ENCODE peak calls at places on chromosomes 13 and 19, in four cellular contexts. K, Q, J and S are unnamed samples.

GRCh38 chr13:113584870-113585671 is 518 bp downstream of the TFDP1 start:
- DNase-seq in K (peak), Q (no peak), J (no peak), S (peak)

GRCh38 chr13:71759506-71760225 is 107.3 kb downstream of the DACH1 start:
- DNase-seq in K (no peak), Q (no peak), J (no peak), S (no peak)

GRCh38 chr19:30516586-30516985 is 144.4 kb downstream of the ZNF536 start:
- DNase-seq in K (no peak), Q (no peak), J (no peak), S (no peak)

GRCh38 chr19:11018743-11019142 is 57.9 kb downstream of the SMARCA4 start:
- DNase-seq in K (no peak), Q (no peak), J (no peak), S (no peak)

GRCh38 chr19:42420055-42420544 is 7.1 kb downstream of the LIPE start:
- DNase-seq in K (peak), Q (peak), J (peak), S (peak)

GRCh38 chr19:33868821-33869412 is 72.2 kb downstream of the KCTD15 start:
- DNase-seq in K (no peak), Q (peak), J (peak), S (no peak)

GRCh38 chr13:102724923-102725322 is 30.1 kb upstream of the METTL21C start:
- DNase-seq in K (no peak), Q (peak), J (no peak), S (no peak)

GRCh38 chr19:35294328-35294727 is 2.4 kb downstream of the MAG start:
- DNase-seq in K (no peak), Q (peak), J (no peak), S (no peak)

GRCh38 chr13:39538826-39539555 is 64.0 kb downstream of the LHFPL6 start:
- DNase-seq in K (no peak), Q (peak), J (no peak), S (no peak)

GRCh38 chr13:95754069-95754468 is 77.1 kb downstream of the DNAJC3 start:
- DNase-seq in K (no peak), Q (no peak), J (no peak), S (no peak)

GRCh38 chr13:25215253-25215575 is 43.1 kb upstream of the AMER2 start:
- DNase-seq in K (no peak), Q (no peak), J (no peak), S (no peak)

GRCh38 chr19:35908010-35908441 is at the start of gene TYROBP:
- DNase-seq in K (no peak), Q (no peak), J (peak), S (no peak)

GRCh38 chr19:19642506-19643157 is 825 bp downstream of the GMIP start:
- DNase-seq in K (no peak), Q (no peak), J (no peak), S (peak)

GRCh38 chr13:112112534-112113276 is 45.8 kb downstream of the SOX1 start:
- DNase-seq in K (no peak), Q (no peak), J (no peak), S (no peak)

GRCh38 chr13:75135325-75135825 is 346.6 kb downstream of the TBC1D4 start:
- DNase-seq in K (no peak), Q (peak), J (no peak), S (no peak)

GRCh38 chr13:45332831-45333219 is 8.2 kb downstream of the TPT1 start:
- DNase-seq in K (no peak), Q (no peak), J (no peak), S (no peak)

GRCh38 chr19:29845576-29846176 is 33.9 kb downstream of the CCNE1 start:
- DNase-seq in K (no peak), Q (peak), J (peak), S (no peak)

GRCh38 chr19:41223431-41224234 is 4.6 kb downstream of the AXL start:
- DNase-seq in K (no peak), Q (peak), J (no peak), S (no peak)

DNA sequence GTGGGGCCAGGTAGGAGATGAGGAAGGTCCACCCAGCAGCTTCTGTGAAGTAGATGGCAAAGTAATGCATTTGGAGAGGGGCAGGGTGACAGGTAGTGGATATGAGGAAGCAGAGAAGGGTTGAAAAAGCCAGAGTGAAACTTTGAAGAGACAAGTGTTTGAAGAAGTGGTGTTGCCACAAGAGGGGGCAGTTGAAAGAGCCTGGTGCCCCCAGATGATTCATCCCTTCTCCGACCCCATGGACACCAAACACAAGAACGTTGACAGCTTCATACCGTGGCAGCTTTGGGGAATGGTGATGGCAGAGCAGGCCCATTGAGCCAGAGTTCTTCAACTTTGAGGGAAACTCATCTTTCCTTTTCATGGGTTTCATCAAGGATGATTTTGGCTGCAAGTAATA is 19.9 kb downstream of the IFNL3 start:
- DNase-seq in K (no peak), Q (no peak), J (no peak), S (no peak)
- TF ChIP-seq CTCF in K (peak), Q (no peak), J (no peak), S (no peak)

DNA sequence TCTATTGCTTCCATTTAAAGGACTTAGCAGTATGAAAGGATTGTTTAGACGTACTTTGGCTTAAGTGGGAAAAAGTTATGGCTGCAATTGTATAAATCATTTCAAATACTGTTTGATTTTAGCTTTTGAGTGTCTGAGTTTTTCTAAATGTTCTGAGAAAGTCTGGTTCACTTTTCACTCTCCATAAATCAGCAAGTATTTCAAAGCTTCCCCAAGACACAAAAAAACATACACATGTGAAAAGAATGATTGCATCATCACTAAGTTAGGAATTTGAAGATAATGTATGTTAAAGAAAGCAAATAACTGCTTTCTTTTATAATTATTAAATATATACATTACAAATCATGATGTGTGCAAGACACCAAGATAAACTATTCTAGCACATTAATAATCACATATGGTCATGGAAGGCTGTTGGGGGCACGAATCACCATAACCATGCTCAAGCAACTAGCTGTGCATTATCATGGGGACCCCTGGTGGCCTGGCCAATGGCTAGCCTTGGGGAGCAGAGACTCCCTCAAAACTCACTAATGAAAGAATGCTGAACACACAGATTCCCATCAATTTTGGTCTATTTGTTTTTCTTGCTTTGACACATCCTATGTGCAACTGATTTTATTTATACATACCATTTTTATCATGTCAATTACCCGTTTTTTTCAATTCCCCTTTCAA is 111.1 kb downstream of the MIPEP start:
- DNase-seq in K (no peak), Q (peak), J (no peak), S (no peak)
- TF ChIP-seq CTCF in K (peak), Q (peak), J (peak), S (no peak)

GRCh38 chr13:85819513-85819912 is 20.3 kb upstream of the SLITRK6 start:
- DNase-seq in K (no peak), Q (no peak), J (no peak), S (no peak)

GRCh38 chr13:85812282-85812681 is 13.1 kb upstream of the SLITRK6 start:
- DNase-seq in K (no peak), Q (no peak), J (no peak), S (no peak)

GRCh38 chr13:85816413-85816812 is 17.2 kb upstream of the SLITRK6 start:
- DNase-seq in K (no peak), Q (peak), J (no peak), S (no peak)
- TF ChIP-seq CTCF in K (no peak), Q (peak), J (no peak), S (no peak)

DNA sequence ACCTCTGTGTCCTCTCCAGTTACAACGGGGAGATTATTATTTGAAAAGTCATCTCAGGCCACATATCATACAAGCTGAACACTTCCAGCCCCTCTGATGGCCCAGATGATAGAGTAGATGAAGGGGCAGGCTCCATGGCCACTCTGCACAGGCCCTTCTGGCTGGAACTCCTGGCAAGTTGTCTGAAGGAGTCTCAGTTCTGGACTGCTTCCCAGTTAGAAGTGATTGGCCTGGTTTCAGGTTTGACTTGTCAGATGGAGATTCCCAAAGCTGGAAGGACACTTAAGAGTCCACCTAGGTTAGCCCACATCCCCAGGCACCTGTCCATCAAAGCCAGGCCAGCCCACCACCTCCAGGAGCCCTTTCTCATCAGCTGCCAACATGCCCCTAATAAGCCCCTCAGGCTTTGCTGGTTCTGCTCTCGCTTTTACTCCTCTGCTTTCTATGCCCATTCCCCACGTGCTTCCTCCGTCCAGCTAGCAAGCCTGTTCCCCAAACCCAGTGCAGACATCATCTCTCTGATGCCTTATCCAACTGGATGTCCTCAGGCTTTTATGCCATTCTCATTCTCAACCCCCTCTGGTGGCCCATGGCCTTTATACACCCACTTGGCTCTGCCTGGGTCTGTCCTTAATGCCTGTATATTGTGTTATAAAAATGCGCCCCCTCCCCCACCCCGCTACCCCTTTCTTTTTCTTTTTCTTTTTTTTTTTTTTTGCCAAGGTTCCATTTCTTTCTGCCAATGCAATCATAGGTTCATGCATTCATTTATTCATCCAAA is 56.5 kb downstream of the HSPH1 start:
- DNase-seq in K (no peak), Q (peak), J (no peak), S (no peak)
- TF ChIP-seq CTCF in K (no peak), Q (peak), J (no peak), S (no peak)

GRCh38 chr13:98350746-98351330 is 173.8 kb upstream of the RNF113B start:
- DNase-seq in K (no peak), Q (no peak), J (no peak), S (no peak)

GRCh38 chr13:98348476-98348875 is 171.4 kb upstream of the RNF113B start:
- DNase-seq in K (no peak), Q (no peak), J (no peak), S (no peak)

GRCh38 chr13:98351636-98352035 is 174.6 kb upstream of the RNF113B start:
- DNase-seq in K (no peak), Q (no peak), J (no peak), S (no peak)

GRCh38 chr13:98352226-98352625 is 175.2 kb upstream of the RNF113B start:
- DNase-seq in K (no peak), Q (no peak), J (no peak), S (peak)

GRCh38 chr13:98349731-98350305 is 172.7 kb upstream of the RNF113B start:
- DNase-seq in K (no peak), Q (peak), J (peak), S (peak)
- TF ChIP-seq CTCF in K (peak), Q (peak), J (peak), S (no peak)

GRCh38 chr19:14494910-14495677 is 833 bp downstream of the GIPC1 start:
- DNase-seq in K (no peak), Q (no peak), J (no peak), S (no peak)

GRCh38 chr19:14495678-14496028 is 274 bp downstream of the GIPC1 start:
- DNase-seq in K (no peak), Q (no peak), J (no peak), S (no peak)

GRCh38 chr19:14497347-14497921 is 1.5 kb upstream of the GIPC1 start:
- DNase-seq in K (no peak), Q (no peak), J (no peak), S (no peak)

GRCh38 chr19:14496029-14496848 is at the start of gene GIPC1:
- DNase-seq in K (peak), Q (peak), J (peak), S (peak)

DNA sequence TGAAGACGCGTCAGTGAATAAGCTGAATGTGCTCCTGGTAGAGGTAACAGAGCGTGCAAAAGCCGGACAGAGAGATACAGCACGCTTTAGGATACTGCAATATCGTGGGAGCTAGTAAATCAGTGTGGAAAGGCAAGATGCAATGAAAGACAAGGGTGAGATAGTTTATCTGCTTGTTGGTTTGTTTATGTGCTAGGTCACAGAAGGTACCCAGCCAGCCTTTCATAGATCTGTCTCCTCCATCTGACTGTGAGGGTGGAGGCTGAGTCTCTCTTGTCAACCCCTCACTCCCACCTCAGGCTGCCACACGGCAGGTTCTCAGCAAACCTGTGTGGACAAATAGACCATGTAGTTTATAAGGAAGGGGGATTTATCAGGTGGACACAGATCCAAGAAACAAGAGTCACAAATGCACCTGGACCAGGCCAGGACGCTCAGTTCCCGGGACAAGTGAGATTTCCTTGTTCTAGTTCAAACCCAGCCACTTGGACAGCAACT is 971 bp upstream of the GIPC1 start:
- DNase-seq in K (no peak), Q (no peak), J (no peak), S (no peak)
- TF ChIP-seq CTCF in K (no peak), Q (no peak), J (no peak), S (no peak)

GRCh38 chr19:1811472-1811894 is 593 bp downstream of the ATP8B3 start:
- DNase-seq in K (no peak), Q (peak), J (peak), S (peak)

GRCh38 chr19:1810439-1811160 is 1.5 kb downstream of the ATP8B3 start:
- DNase-seq in K (no peak), Q (no peak), J (no peak), S (peak)

GRCh38 chr19:1813197-1813836 is 1.2 kb upstream of the ATP8B3 start:
- DNase-seq in K (no peak), Q (no peak), J (no peak), S (no peak)

GRCh38 chr19:1812426-1813196 is 535 bp upstream of the ATP8B3 start:
- DNase-seq in K (peak), Q (peak), J (peak), S (peak)

GRCh38 chr19:1811942-1812425 is at the start of gene ATP8B3:
- DNase-seq in K (no peak), Q (no peak), J (no peak), S (no peak)
- TF ChIP-seq CTCF in K (peak), Q (no peak), J (no peak), S (no peak)

DNA sequence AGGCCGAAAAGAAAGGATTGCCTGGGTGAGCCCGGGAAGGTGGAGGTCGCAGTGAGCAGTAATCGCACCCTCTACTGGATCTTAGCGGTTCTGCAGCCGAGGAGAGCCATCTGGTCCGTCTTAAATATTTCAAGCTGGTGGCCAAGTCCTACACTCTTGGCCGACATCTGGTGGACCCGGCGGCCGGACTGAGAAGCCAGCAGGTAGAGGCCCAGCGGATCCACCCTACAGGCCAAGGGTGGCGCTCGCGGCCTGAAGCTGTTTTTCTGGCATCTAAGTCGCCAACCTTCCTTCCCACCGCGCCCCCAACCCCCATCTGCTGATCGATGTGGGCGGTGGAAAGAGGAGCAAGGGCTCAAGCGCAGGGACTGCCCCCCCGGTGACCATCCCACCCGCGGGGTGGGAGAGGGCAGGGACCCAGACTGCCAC is 46.5 kb upstream of the ZNF730 start:
- DNase-seq in K (no peak), Q (peak), J (peak), S (peak)
- TF ChIP-seq CTCF in K (peak), Q (peak), J (peak), S (peak)

DNA sequence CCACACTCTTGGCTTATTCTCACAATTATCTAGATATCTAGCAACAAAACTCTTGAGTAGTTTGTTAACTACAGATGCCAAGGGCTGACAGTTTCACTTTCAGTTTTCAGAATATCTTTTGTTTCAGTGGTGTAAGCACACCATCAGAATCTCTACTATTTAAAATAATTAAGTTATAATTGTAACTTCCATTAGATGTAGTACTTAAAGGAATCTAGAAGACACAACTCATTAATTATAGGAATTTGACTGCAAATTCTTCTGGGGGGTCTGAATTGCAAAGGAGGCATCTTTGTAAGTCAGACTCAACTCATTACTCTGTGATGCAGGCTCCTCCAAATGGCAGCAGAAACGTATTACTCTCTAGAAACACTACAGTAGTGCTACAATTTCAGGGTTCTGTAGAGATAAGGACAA is 44.9 kb upstream of the USPL1 start:
- DNase-seq in K (no peak), Q (peak), J (no peak), S (no peak)
- TF ChIP-seq CTCF in K (peak), Q (peak), J (peak), S (no peak)

DNA sequence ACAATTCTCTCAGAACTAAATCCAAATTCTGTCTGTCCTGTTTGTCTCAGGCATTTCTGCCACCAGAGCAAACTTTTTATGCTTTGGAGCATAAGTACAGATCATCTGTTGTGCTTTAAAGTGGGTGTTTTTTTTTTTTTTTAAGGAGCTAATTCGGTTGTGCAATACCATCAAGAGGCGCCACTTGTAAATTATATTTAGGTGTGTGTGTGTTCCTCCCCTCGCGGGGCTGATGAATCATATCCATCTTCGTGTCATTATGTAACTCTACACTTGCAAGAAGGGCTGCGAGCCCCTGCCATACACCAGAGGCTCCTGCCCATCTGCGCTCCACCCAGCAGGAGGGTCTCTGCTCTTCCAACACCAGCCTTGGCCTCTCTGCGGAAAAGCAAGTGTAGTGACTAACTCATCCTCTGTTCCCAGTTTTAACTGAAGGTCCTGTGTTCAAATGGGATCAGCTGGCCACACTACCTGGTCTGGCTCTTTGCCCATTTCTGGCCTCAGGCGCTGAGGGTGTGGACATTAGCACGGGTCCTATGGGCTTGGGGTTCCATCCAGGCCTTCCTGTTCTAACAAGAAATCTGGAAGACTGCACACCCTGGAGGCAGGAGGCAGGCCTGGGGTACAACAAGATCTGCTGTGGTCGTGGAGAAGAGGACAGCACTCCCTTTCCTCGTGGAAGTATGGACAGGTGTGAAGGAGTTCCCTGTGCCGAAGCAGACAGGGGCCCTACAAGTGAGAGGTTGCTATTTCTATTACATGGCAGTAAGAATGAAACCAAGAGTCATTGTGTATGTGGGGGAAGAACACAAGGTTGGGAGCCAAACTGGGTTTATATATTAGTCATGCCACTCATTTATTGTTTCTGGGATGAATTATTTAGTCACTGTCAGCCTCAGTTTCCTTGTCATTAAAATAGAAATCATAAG is 96.1 kb upstream of the MBNL2 start:
- DNase-seq in K (peak), Q (peak), J (peak), S (no peak)
- TF ChIP-seq CTCF in K (no peak), Q (no peak), J (no peak), S (no peak)